ENCODE peak calls at places on chromosomes 13 and 19, in five cellular contexts. S, W, I, M and E are unnamed samples.

GRCh38 chr13:75935805-75936204 is 299.7 kb downstream of the LMO7 start:
- DNase-seq in S (no peak), W (no peak), I (no peak), M (no peak), E (no peak)

GRCh38 chr19:6227156-6227940 is 52.4 kb downstream of the MLLT1 start:
- DNase-seq in S (no peak), W (no peak), I (no peak), M (no peak), E (no peak)

GRCh38 chr19:45767881-45768643 is 990 bp downstream of the SIX5 start:
- DNase-seq in S (peak), W (peak), I (peak), M (no peak), E (peak)

GRCh38 chr13:30735025-30735967 is at the start of gene ALOX5AP:
- DNase-seq in S (no peak), W (no peak), I (no peak), M (no peak), E (no peak)

GRCh38 chr13:24284876-24285275 is 24.5 kb upstream of the C1QTNF9 start:
- DNase-seq in S (peak), W (no peak), I (no peak), M (no peak), E (no peak)

GRCh38 chr13:51339952-51340732 is 651 bp downstream of the SERPINE3 start:
- DNase-seq in S (no peak), W (no peak), I (no peak), M (no peak), E (no peak)

GRCh38 chr19:50777830-50778303 is 7.6 kb downstream of the GPR32 start:
- DNase-seq in S (no peak), W (no peak), I (peak), M (no peak), E (no peak)

GRCh38 chr13:66076417-66076816 is 1153.7 kb downstream of the PCDH9 start:
- DNase-seq in S (no peak), W (no peak), I (no peak), M (no peak), E (no peak)

GRCh38 chr13:23626730-23627129 is 56.5 kb downstream of the TNFRSF19 start:
- DNase-seq in S (no peak), W (no peak), I (no peak), M (no peak), E (no peak)

GRCh38 chr19:18379803-18380747 is 5.9 kb upstream of the GDF15 start:
- DNase-seq in S (peak), W (peak), I (no peak), M (peak), E (no peak)

GRCh38 chr13:108272333-108272732 is 2.8 kb downstream of the TNFSF13B start:
- DNase-seq in S (no peak), W (no peak), I (no peak), M (no peak), E (no peak)

GRCh38 chr19:45186509-45187334 is 8.1 kb downstream of the BLOC1S3 start:
- DNase-seq in S (no peak), W (peak), I (no peak), M (no peak), E (peak)

GRCh38 chr13:114130708-114131580 is 1.5 kb downstream of the RASA3 start:
- DNase-seq in S (peak), W (peak), I (peak), M (no peak), E (peak)

GRCh38 chr13:90918551-90918950 is 428.9 kb upstream of the MIR17HG start:
- DNase-seq in S (no peak), W (no peak), I (no peak), M (no peak), E (no peak)

GRCh38 chr19:47538812-47539211 is 23.9 kb upstream of the NAPA start:
- DNase-seq in S (no peak), W (no peak), I (no peak), M (no peak), E (no peak)

GRCh38 chr19:2666344-2666994 is 36.0 kb downstream of the GNG7 start:
- DNase-seq in S (no peak), W (no peak), I (no peak), M (no peak), E (no peak)

GRCh38 chr13:113211774-113212173 is 2.4 kb downstream of the CUL4A start:
- DNase-seq in S (no peak), W (no peak), I (no peak), M (no peak), E (peak)

GRCh38 chr13:114048463-114048862 is 74.6 kb upstream of the C13orf46 start:
- DNase-seq in S (no peak), W (no peak), I (no peak), M (no peak), E (no peak)

GRCh38 chr13:44854264-44855060 is 134.8 kb downstream of the NUFIP1 start:
- DNase-seq in S (peak), W (peak), I (no peak), M (no peak), E (peak)

GRCh38 chr13:42420304-42420703 is 148.4 kb downstream of the AKAP11 start:
- DNase-seq in S (no peak), W (no peak), I (peak), M (no peak), E (no peak)

GRCh38 chr19:15584541-15585115 is 30.4 kb upstream of the CYP4F8 start:
- DNase-seq in S (peak), W (peak), I (peak), M (peak), E (peak)

GRCh38 chr19:28960986-28961705 is 251.8 kb downstream of the UQCRFS1 start:
- DNase-seq in S (no peak), W (no peak), I (no peak), M (no peak), E (no peak)

GRCh38 chr13:98787173-98787572 is 34.7 kb upstream of the SLC15A1 start:
- DNase-seq in S (no peak), W (no peak), I (no peak), M (no peak), E (no peak)

GRCh38 chr13:65985632-65986031 is 1244.5 kb downstream of the PCDH9 start:
- DNase-seq in S (no peak), W (no peak), I (no peak), M (no peak), E (no peak)

GRCh38 chr19:39928357-39928725 is 6.1 kb downstream of the FCGBP start:
- DNase-seq in S (no peak), W (no peak), I (no peak), M (no peak), E (no peak)

GRCh38 chr19:43504426-43505185 is at the start of gene PHLDB3:
- DNase-seq in S (no peak), W (peak), I (no peak), M (no peak), E (peak)

GRCh38 chr19:35295792-35296462 is 4.0 kb downstream of the MAG start:
- DNase-seq in S (no peak), W (no peak), I (no peak), M (no peak), E (no peak)

GRCh38 chr19:33442706-33443105 is 69.2 kb downstream of the CEBPG start:
- DNase-seq in S (no peak), W (no peak), I (no peak), M (no peak), E (no peak)

GRCh38 chr13:101018720-101019119 is 344.1 kb upstream of the TMTC4 start:
- DNase-seq in S (no peak), W (no peak), I (no peak), M (no peak), E (no peak)

GRCh38 chr19:48962029-48962848 is 2.9 kb upstream of the FTL start:
- DNase-seq in S (peak), W (no peak), I (peak), M (no peak), E (no peak)

GRCh38 chr19:1868971-1869370 is 5.6 kb upstream of the KLF16 start:
- DNase-seq in S (no peak), W (no peak), I (no peak), M (no peak), E (no peak)

GRCh38 chr19:2503521-2504109 is 27.7 kb downstream of the GADD45B start:
- DNase-seq in S (no peak), W (no peak), I (peak), M (no peak), E (no peak)